ENCODE peak calls at places on chromosomes 16 and 17, in five cellular contexts. One of them, this sample, is unnamed. For H3K4me1, the result is how much of the 10 kb centered on the place peaks cover.

GRCh38 chr17:67434061-67434525 is 57.0 kb downstream of the PITPNC1 start:
- DNase-seq in ovary: no peak
- DNase-seq in transverse colon: peak
- DNase-seq in A549: no peak
- DNase-seq in stomach: peak
- DNase-seq in this sample: no peak

GRCh38 chr17:48052956-48053757 is 5.0 kb downstream of the NFE2L1 start:
- DNase-seq in ovary: peak
- DNase-seq in transverse colon: peak
- DNase-seq in A549: no peak
- DNase-seq in stomach: peak
- DNase-seq in this sample: peak

GRCh38 chr17:1703063-1703462 is 7.1 kb downstream of the TLCD2 start:
- DNase-seq in ovary: no peak
- DNase-seq in transverse colon: no peak
- DNase-seq in A549: no peak
- DNase-seq in stomach: no peak
- DNase-seq in this sample: no peak

GRCh38 chr17:76405967-76406647 is 21.7 kb downstream of the SPHK1 start:
- DNase-seq in ovary: peak
- DNase-seq in transverse colon: peak
- DNase-seq in A549: no peak
- DNase-seq in stomach: peak
- DNase-seq in this sample: no peak

GRCh38 chr16:85634747-85635544 is 21.8 kb downstream of the GSE1 start:
- DNase-seq in ovary: no peak
- DNase-seq in transverse colon: no peak
- DNase-seq in A549: no peak
- DNase-seq in stomach: peak
- DNase-seq in this sample: no peak

GRCh38 chr17:82671071-82671470 is 22.8 kb upstream of the WDR45B start:
- DNase-seq in ovary: no peak
- DNase-seq in transverse colon: no peak
- DNase-seq in A549: no peak
- DNase-seq in stomach: no peak
- DNase-seq in this sample: no peak

GRCh38 chr16:82834156-82834758 is 207.5 kb downstream of the CDH13 start:
- DNase-seq in ovary: no peak
- DNase-seq in transverse colon: no peak
- DNase-seq in A549: no peak
- DNase-seq in stomach: no peak
- DNase-seq in this sample: no peak

GRCh38 chr16:53775821-53776431 is 72.0 kb downstream of the FTO start:
- DNase-seq in ovary: no peak
- DNase-seq in transverse colon: peak
- DNase-seq in A549: peak
- DNase-seq in stomach: peak
- DNase-seq in this sample: no peak

GRCh38 chr17:9973689-9974459 is 68.8 kb upstream of the RCVRN start:
- DNase-seq in ovary: no peak
- DNase-seq in transverse colon: no peak
- DNase-seq in A549: no peak
- DNase-seq in stomach: no peak
- DNase-seq in this sample: peak

GRCh38 chr16:57998484-57998883 is 2.0 kb downstream of the ZNF319 start:
- DNase-seq in ovary: no peak
- DNase-seq in transverse colon: peak
- DNase-seq in A549: peak
- DNase-seq in stomach: peak
- DNase-seq in this sample: no peak

GRCh38 chr17:75064867-75065561 is 18.0 kb downstream of the KCTD2 start:
- DNase-seq in ovary: no peak
- DNase-seq in transverse colon: no peak
- DNase-seq in A549: no peak
- DNase-seq in stomach: no peak
- DNase-seq in this sample: no peak
- H3K4me1 ChIP-seq in ovary: under half
- H3K4me1 ChIP-seq in transverse colon: under half
- H3K4me1 ChIP-seq in A549: under half
- H3K4me1 ChIP-seq in stomach: under half
- H3K4me1 ChIP-seq in this sample: under half

DNA sequence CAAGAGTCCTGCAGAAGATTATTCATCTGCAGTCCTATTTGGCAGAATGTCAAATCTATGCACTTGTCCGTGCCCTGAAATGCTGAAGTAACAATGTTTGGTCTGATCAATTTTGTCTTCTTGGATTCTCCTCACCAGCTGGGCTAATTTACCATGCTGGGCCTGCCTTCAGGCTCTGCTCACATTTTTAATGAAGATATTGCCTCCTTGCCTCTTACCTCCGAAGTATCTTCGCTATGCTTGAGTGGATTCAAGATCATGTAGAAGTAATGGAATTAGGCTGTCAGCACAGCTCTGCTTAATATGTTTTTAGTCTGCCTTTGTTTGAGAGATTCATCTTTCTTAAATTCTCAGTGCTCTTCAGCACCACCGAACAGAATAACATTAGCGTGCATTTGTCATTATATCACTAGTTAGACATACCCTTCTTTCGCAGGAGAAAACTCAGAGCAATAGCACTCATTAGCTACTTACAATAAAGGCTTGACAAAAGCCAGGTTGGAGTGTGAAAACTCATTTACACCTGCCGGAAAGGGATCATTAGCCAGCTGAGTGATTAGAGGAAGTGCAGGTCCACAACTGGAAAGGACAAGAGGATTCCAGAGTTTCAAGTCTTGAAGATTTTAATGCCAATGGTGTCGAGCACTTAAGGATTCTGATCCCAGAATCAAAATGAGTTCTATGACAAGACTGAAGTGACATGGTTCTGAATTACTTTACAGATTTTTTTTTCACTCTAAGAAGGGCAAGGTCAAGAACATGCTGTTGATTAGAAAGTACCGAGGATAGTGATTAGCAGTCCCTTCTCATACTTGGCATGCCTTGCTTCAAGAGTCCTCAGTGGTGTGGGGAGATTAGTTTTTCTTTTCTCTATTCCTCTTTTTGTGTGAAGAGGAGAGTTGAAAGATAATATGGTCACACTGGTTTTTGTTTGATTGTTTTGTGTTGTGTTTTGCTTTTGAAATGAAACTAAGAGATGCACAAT is 405.6 kb upstream of the TOM1L1 start:
- DNase-seq in ovary: no peak
- DNase-seq in transverse colon: no peak
- DNase-seq in A549: no peak
- DNase-seq in stomach: no peak
- DNase-seq in this sample: no peak
- TF ChIP-seq EP300 in ovary: no peak
- TF ChIP-seq EP300 in transverse colon: no peak
- TF ChIP-seq EP300 in A549: no peak
- TF ChIP-seq EP300 in stomach: no peak
- TF ChIP-seq EP300 in this sample: no peak

DNA sequence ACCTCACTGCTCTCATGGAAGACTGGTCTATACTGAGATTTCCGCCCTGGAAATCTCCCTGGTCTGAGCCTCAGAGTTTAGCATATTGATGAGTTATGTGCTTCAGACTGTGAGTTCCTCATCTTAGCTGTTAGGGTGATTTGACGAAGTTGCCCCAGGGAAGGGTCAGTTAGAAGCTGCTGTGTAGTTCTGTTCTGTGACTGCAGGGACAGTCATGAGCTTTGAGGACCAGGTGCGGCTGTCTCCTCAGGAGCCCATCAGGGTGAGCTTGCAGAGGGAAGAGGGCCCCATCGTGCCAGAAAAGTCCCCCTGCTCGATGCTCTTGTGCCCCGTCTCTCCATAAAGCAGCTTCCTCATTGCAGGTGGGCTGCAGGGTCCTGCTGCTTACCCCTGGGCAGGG is 28.3 kb upstream of the IL17C start:
- DNase-seq in ovary: no peak
- DNase-seq in transverse colon: no peak
- DNase-seq in A549: no peak
- DNase-seq in stomach: no peak
- DNase-seq in this sample: no peak
- TF ChIP-seq CTCF in ovary: no peak
- TF ChIP-seq CTCF in transverse colon: no peak
- TF ChIP-seq CTCF in A549: no peak
- TF ChIP-seq CTCF in stomach: no peak
- TF ChIP-seq CTCF in this sample: no peak

GRCh38 chr16:89410322-89410721 is 80.0 kb downstream of the ANKRD11 start:
- DNase-seq in ovary: no peak
- DNase-seq in transverse colon: no peak
- DNase-seq in A549: no peak
- DNase-seq in stomach: no peak
- DNase-seq in this sample: no peak

GRCh38 chr16:89408315-89408714 is 82.0 kb downstream of the ANKRD11 start:
- DNase-seq in ovary: no peak
- DNase-seq in transverse colon: no peak
- DNase-seq in A549: no peak
- DNase-seq in stomach: no peak
- DNase-seq in this sample: no peak

GRCh38 chr16:89407925-89408300 is 82.4 kb downstream of the ANKRD11 start:
- DNase-seq in ovary: no peak
- DNase-seq in transverse colon: no peak
- DNase-seq in A549: no peak
- DNase-seq in stomach: no peak
- DNase-seq in this sample: no peak

GRCh38 chr16:89410794-89411309 is 79.5 kb downstream of the ANKRD11 start:
- DNase-seq in ovary: peak
- DNase-seq in transverse colon: peak
- DNase-seq in A549: no peak
- DNase-seq in stomach: peak
- DNase-seq in this sample: peak

GRCh38 chr16:89409161-89409711 is 81.1 kb downstream of the ANKRD11 start:
- DNase-seq in ovary: no peak
- DNase-seq in transverse colon: peak
- DNase-seq in A549: no peak
- DNase-seq in stomach: no peak
- DNase-seq in this sample: no peak
- H3K4me1 ChIP-seq in ovary: half or more
- H3K4me1 ChIP-seq in transverse colon: under half
- H3K4me1 ChIP-seq in A549: half or more
- H3K4me1 ChIP-seq in stomach: half or more
- H3K4me1 ChIP-seq in this sample: under half

GRCh38 chr17:51890710-51891109 is 267.8 kb downstream of the CA10 start:
- DNase-seq in ovary: no peak
- DNase-seq in transverse colon: no peak
- DNase-seq in A549: no peak
- DNase-seq in stomach: no peak
- DNase-seq in this sample: no peak
- TF ChIP-seq EP300 in ovary: no peak
- TF ChIP-seq EP300 in transverse colon: no peak
- TF ChIP-seq EP300 in A549: no peak
- TF ChIP-seq EP300 in stomach: no peak
- TF ChIP-seq EP300 in this sample: no peak

GRCh38 chr16:70159355-70160348 is 13.9 kb upstream of the CLEC18C start:
- DNase-seq in ovary: no peak
- DNase-seq in transverse colon: no peak
- DNase-seq in A549: no peak
- DNase-seq in stomach: no peak
- DNase-seq in this sample: no peak

GRCh38 chr16:70157105-70157476 is 16.5 kb upstream of the CLEC18C start:
- DNase-seq in ovary: no peak
- DNase-seq in transverse colon: no peak
- DNase-seq in A549: no peak
- DNase-seq in stomach: no peak
- DNase-seq in this sample: no peak

GRCh38 chr16:70157477-70158260 is 15.9 kb upstream of the CLEC18C start:
- DNase-seq in ovary: no peak
- DNase-seq in transverse colon: no peak
- DNase-seq in A549: no peak
- DNase-seq in stomach: no peak
- DNase-seq in this sample: no peak

GRCh38 chr16:70160388-70160787 is 13.2 kb upstream of the CLEC18C start:
- DNase-seq in ovary: no peak
- DNase-seq in transverse colon: no peak
- DNase-seq in A549: no peak
- DNase-seq in stomach: no peak
- DNase-seq in this sample: no peak

GRCh38 chr16:70158261-70158939 is 15.2 kb upstream of the CLEC18C start:
- DNase-seq in ovary: no peak
- DNase-seq in transverse colon: no peak
- DNase-seq in A549: peak
- DNase-seq in stomach: no peak
- DNase-seq in this sample: no peak
- TF ChIP-seq CTCF in ovary: no peak
- TF ChIP-seq CTCF in transverse colon: no peak
- TF ChIP-seq CTCF in A549: no peak
- TF ChIP-seq CTCF in stomach: no peak
- TF ChIP-seq CTCF in this sample: no peak

This sample was measured in sigmoid colon.